ENCODE peak calls at places on chromosomes 7 and 10, in ten cellular contexts. Q is fibroblast of lung, L is upper lobe of right lung, S is heart left ventricle, R is mucosa of descending colon, V is A549, K is astrocyte, B is heart right ventricle, H is astrocyte of the cerebellum, G is tibial artery. U is an unnamed sample.

GRCh38 chr7:45138433-45139267 is 18.9 kb upstream of the RAMP3 start:
- DNase-seq in Q (no peak), L (no peak), S (no peak), R (no peak), V (no peak), K (no peak), B (no peak), H (no peak), G (no peak), U (no peak)

GRCh38 chr10:71336632-71337031 is 17.6 kb downstream of the SLC29A3 start:
- DNase-seq in Q (no peak), L (no peak), S (no peak), R (no peak), V (no peak), K (no peak), B (no peak), H (no peak), G (no peak), U (no peak)

GRCh38 chr7:6271694-6272371 is 591 bp downstream of the CYTH3 start:
- DNase-seq in Q (no peak), L (no peak), S (no peak), R (peak), V (peak), K (no peak), B (peak), H (no peak), G (peak), U (no peak)

GRCh38 chr7:105776068-105776790 is 100.2 kb downstream of the ATXN7L1 start:
- DNase-seq in Q (peak), L (no peak), S (peak), R (peak), V (peak), K (peak), B (peak), H (peak), G (peak), U (peak)

GRCh38 chr7:95527033-95527775 is 41.5 kb downstream of the ASB4 start:
- DNase-seq in Q (peak), L (no peak), S (peak), R (peak), V (peak), K (peak), B (peak), H (peak), G (no peak), U (peak)

GRCh38 chr7:140990193-140990962 is 24.4 kb downstream of the MRPS33 start:
- DNase-seq in Q (no peak), L (no peak), S (no peak), R (no peak), V (no peak), K (no peak), B (no peak), H (no peak), G (no peak), U (no peak)

GRCh38 chr7:42678315-42678714 is 233.6 kb downstream of the C7orf25 start:
- DNase-seq in Q (peak), L (no peak), S (no peak), R (no peak), V (no peak), K (peak), B (no peak), H (no peak), G (no peak), U (peak)

GRCh38 chr7:120858299-120858636 is 324 bp upstream of the TSPAN12 start:
- DNase-seq in Q (no peak), L (no peak), S (no peak), R (no peak), V (no peak), K (no peak), B (no peak), H (no peak), G (no peak), U (peak)

GRCh38 chr7:64046041-64046389 is 781 bp downstream of the ZNF727 start:
- DNase-seq in Q (no peak), L (no peak), S (no peak), R (no peak), V (no peak), K (no peak), B (no peak), H (no peak), G (no peak), U (no peak)

GRCh38 chr7:77537595-77538185 is 595 bp downstream of the PTPN12 start:
- DNase-seq in Q (peak), L (peak), S (peak), R (peak), V (peak), K (peak), B (peak), H (no peak), G (no peak), U (peak)

GRCh38 chr10:12214763-12215218 is 18.8 kb downstream of the CDC123 start:
- DNase-seq in Q (peak), L (no peak), S (no peak), R (peak), V (peak), K (no peak), B (peak), H (peak), G (no peak), U (peak)

GRCh38 chr10:21552638-21553037 is 18.6 kb downstream of the MLLT10 start:
- DNase-seq in Q (no peak), L (no peak), S (no peak), R (no peak), V (no peak), K (no peak), B (no peak), H (no peak), G (no peak), U (no peak)

GRCh38 chr7:7911339-7911738 is 57.3 kb upstream of the GLCCI1 start:
- DNase-seq in Q (peak), L (no peak), S (no peak), R (no peak), V (no peak), K (peak), B (no peak), H (peak), G (no peak), U (peak)

GRCh38 chr10:130611239-130611638 is 475.0 kb downstream of the GLRX3 start:
- DNase-seq in Q (no peak), L (no peak), S (no peak), R (no peak), V (no peak), K (no peak), B (no peak), H (no peak), G (no peak), U (no peak)

GRCh38 chr10:29737209-29737565 is 102.4 kb upstream of the SVIL start:
- DNase-seq in Q (no peak), L (no peak), S (no peak), R (no peak), V (no peak), K (no peak), B (no peak), H (no peak), G (no peak), U (no peak)

GRCh38 chr7:141228482-141228881 is 154.6 kb downstream of the TMEM178B start:
- DNase-seq in Q (no peak), L (no peak), S (no peak), R (no peak), V (no peak), K (no peak), B (no peak), H (no peak), G (no peak), U (no peak)

GRCh38 chr10:116098411-116099019 is 174.5 kb downstream of the GFRA1 start:
- DNase-seq in Q (no peak), L (no peak), S (no peak), R (no peak), V (no peak), K (no peak), B (no peak), H (no peak), G (peak), U (no peak)

DNA sequence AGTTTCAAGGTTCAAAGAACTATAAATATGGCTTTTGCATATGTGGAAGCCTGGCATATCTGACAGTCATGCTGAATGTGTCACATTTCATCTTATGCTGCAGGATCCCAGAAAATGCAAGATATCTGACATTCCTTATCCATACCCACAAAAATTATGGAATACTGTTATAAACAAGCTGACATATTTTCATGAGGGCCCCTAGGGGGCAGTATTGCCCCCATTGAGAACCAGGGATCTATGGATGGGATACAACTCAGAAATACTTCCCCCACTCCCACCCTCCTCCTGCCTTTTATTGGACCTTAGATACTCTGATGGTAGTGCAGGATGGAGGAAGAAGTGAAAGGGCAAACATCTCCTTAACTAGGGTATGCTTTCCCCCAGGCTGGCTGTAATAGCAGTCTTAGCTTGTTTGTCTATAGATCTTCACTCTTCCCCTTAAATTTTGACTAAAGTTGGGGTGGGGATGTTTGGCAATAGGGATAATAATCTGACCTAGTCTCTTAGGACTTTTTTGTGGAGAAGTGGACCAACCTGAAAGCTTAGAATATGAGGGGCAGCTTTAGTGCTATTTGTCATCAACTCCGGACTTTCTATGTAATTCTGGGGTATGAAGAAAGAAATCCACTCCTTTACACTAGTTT is 3.5 kb upstream of the GNGT1 start:
- DNase-seq in Q (peak), L (no peak), S (no peak), R (no peak), V (no peak), K (peak), B (peak), H (no peak), G (no peak), U (peak)
- TF ChIP-seq CTCF in Q (peak), L (peak), S (peak), R (peak), V (peak), K (peak), B (peak), H (peak), G (peak), U (peak)

DNA sequence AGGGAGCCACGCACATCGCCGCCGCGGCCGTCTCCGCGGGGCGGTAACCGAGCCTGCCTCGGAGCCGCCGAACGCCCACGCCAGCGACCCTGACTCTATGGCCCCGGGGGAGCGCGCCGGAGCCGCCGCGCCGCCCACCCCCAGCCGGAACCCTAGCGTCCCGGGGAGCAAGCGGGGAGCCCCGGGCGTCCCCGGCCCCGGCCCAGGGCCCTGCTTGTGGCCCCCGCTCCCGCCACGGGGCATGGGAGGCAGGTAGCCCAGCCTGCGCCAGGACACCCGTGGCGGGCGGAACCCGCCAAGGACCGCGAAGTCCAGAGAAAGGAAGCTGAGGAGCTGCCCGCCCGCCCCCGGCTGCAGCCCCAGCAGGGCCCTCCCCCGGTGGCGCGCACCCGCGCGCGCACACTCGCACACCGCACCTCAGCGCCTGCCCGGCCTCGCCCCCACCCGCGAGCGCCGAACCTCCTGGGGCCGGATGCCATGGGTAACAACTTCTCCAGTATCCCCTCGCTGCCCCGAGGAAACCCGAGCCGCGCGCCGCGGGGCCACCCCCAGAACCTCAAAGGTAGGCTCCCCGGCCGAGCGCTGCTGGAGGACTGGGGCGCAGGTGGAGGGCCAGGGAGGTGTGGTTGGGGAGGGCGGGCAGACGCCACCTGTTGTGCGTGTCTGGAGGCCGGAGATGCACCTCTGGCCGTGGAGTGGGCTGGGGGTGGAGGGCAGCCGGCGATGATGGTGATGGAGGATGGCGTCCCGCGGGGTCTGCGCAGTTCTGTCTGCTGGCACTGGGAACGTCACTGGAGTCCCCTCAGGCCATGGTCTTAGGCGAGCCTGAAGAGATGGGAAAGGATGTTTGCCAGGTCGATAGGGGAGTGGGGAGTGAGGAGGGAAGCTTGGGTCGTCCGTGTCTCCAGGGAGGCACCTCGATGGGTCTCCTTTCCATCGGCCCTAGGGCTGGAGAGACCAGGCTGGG is 689 bp downstream of the NEURL1 start:
- DNase-seq in Q (no peak), L (no peak), S (no peak), R (no peak), V (no peak), K (no peak), B (no peak), H (no peak), G (no peak), U (no peak)
- H3K4me3 ChIP-seq in Q (peak), L (peak), S (peak), R (no peak), V (peak), K (peak), B (peak), H (peak), G (peak), U (peak)

GRCh38 chr10:48535416-48536225 is 69.3 kb downstream of the ARHGAP22 start:
- DNase-seq in Q (no peak), L (no peak), S (no peak), R (no peak), V (no peak), K (no peak), B (no peak), H (no peak), G (no peak), U (no peak)
- TF ChIP-seq CTCF in Q (no peak), L (no peak), S (no peak), R (no peak), V (no peak), K (no peak), B (no peak), H (peak), G (no peak), U (peak)

GRCh38 chr10:110022716-110023504 is 15.1 kb downstream of the ADD3 start:
- DNase-seq in Q (no peak), L (no peak), S (no peak), R (no peak), V (no peak), K (no peak), B (no peak), H (no peak), G (no peak), U (no peak)
- H3K4me3 ChIP-seq in Q (no peak), L (no peak), S (no peak), R (no peak), V (no peak), K (no peak), B (no peak), H (no peak), G (no peak), U (no peak)

GRCh38 chr10:27241640-27242472 is 1.3 kb upstream of the ACBD5 start:
- DNase-seq in Q (peak), L (peak), S (peak), R (peak), V (peak), K (peak), B (peak), H (peak), G (peak), U (peak)
- TF ChIP-seq CTCF in Q (peak), L (peak), S (peak), R (no peak), V (peak), K (no peak), B (peak), H (peak), G (peak), U (peak)

DNA sequence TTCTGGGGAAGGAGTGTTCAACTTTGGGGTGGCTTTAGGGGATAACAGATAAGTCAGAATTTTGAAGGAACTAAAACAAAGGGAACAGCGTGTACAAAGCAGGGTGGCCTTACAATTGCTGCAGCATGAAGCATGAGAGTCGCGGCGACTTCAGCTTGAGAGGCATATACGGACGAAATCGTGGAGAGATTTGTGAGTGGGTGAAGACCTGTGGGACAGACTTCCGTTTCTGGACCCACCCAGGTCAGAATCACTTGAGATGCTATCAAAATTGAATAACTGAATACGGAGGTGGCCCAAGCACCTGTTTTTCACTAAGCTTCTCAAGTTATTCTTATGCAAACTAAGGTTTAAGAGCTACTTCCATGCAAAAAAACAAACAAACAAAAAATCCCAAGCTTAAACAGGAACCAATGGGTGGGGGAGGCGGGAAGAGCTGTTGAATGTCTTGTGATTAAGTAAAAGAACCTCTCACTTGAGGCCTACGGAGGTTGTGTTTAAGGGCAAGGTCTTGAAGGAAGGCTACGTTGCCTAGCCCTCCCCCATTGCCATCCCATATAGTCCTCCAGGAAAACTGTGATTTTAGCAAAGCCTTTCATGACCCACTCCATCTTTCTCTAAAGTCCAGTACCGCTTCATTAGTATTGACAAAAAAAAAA is 1.4 kb upstream of the TRIM24 start:
- DNase-seq in Q (no peak), L (no peak), S (no peak), R (no peak), V (no peak), K (no peak), B (no peak), H (no peak), G (no peak), U (no peak)
- H3K4me3 ChIP-seq in Q (no peak), L (no peak), S (no peak), R (no peak), V (no peak), K (no peak), B (no peak), H (no peak), G (no peak), U (no peak)

GRCh38 chr10:77500754-77501151 is 136.9 kb downstream of the KCNMA1 start:
- DNase-seq in Q (no peak), L (no peak), S (no peak), R (no peak), V (no peak), K (peak), B (no peak), H (peak), G (no peak), U (no peak)

GRCh38 chr10:77504870-77505257 is 132.7 kb downstream of the KCNMA1 start:
- DNase-seq in Q (no peak), L (no peak), S (no peak), R (no peak), V (peak), K (peak), B (no peak), H (no peak), G (peak), U (peak)

GRCh38 chr10:77504196-77504869 is 133.3 kb downstream of the KCNMA1 start:
- DNase-seq in Q (peak), L (no peak), S (no peak), R (no peak), V (no peak), K (peak), B (no peak), H (no peak), G (no peak), U (peak)

GRCh38 chr10:77501152-77501845 is 136.3 kb downstream of the KCNMA1 start:
- DNase-seq in Q (peak), L (no peak), S (no peak), R (no peak), V (peak), K (peak), B (no peak), H (no peak), G (peak), U (peak)

DNA sequence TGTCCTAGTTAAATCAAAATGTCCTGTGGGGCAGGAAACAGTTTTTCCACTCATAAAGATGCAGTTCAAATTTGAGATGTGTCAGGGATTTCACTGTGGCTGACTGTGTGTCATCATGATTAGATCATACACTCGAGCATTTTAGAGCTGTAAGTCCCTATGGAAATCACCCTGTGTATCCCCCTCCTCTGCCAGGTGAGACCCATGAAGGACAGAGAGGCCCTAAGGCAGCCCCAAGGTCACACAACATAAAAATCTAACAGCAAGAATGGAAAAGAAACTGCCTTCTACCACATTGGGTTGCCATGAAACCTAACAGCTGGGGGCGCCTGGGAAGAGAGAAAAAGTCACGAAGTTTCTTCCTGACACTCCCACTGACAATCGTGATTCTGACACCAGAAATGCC is 135.8 kb downstream of the KCNMA1 start:
- DNase-seq in Q (peak), L (no peak), S (no peak), R (no peak), V (no peak), K (peak), B (no peak), H (no peak), G (no peak), U (no peak)
- TF ChIP-seq CTCF in Q (no peak), L (no peak), S (no peak), R (no peak), V (no peak), K (no peak), B (no peak), H (no peak), G (no peak), U (peak)

DNA sequence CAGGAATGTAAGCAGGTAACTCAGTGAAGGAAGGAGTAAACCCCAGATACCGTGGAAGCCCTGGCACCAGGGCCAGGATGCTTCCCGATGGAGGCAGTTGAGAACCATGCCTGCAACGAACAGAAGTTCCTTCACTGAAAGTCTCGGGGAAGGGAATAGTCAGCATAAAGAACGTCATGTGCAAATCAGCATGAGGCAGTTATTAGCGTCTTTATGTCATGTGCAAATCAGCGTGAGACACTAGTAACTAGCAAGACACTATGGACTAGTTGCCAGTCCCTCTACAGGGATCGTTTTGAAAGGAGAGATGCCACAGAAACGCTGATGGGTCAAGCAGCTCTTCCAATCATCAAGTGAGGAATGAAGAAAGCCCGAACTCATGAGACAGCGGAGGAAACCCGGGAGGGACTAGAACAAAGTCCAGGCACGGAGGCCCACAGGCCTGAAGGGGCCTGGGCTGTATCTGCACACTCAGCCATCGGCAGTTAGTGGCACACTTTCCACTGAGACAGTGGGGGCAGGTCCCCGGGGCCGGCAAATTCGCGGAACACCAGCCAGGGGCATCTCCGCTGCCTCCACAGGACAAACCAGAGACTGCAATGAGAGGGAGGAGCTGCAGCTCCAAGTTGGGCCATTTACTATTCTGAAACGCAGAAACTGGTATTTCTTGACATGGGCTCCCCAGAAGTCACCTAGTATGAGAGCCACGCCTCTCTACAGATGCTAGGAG is 109.6 kb downstream of the SFMBT2 start:
- DNase-seq in Q (peak), L (no peak), S (peak), R (no peak), V (peak), K (no peak), B (no peak), H (no peak), G (no peak), U (no peak)
- H3K4me3 ChIP-seq in Q (no peak), L (no peak), S (no peak), R (no peak), V (peak), K (no peak), B (no peak), H (no peak), G (no peak), U (no peak)